ENCODE peak calls at places on chromosome 14, in seven cellular contexts. One of them, this sample, is unnamed.

GRCh38 chr14:67773844-67774377 is 42.5 kb downstream of the ZFYVE26 start:
- DNase-seq in foreskin fibroblast: no peak
- DNase-seq in GM06990: no peak
- DNase-seq in fibroblast of pulmonary artery: no peak
- DNase-seq in neural progenitor cell: no peak
- DNase-seq in OCI-LY7: no peak
- DNase-seq in mucosa of descending colon: no peak
- DNase-seq in this sample: no peak

GRCh38 chr14:104119700-104120251 is 18.6 kb upstream of the KIF26A start:
- DNase-seq in foreskin fibroblast: no peak
- DNase-seq in GM06990: no peak
- DNase-seq in fibroblast of pulmonary artery: no peak
- DNase-seq in neural progenitor cell: no peak
- DNase-seq in OCI-LY7: no peak
- DNase-seq in mucosa of descending colon: no peak
- DNase-seq in this sample: no peak

GRCh38 chr14:34966413-34966812 is 16.4 kb upstream of the SRP54 start:
- DNase-seq in foreskin fibroblast: no peak
- DNase-seq in GM06990: no peak
- DNase-seq in fibroblast of pulmonary artery: no peak
- DNase-seq in neural progenitor cell: no peak
- DNase-seq in OCI-LY7: no peak
- DNase-seq in mucosa of descending colon: no peak
- DNase-seq in this sample: no peak

GRCh38 chr14:33941727-33942126 is 9.1 kb downstream of the EGLN3 start:
- DNase-seq in foreskin fibroblast: no peak
- DNase-seq in GM06990: no peak
- DNase-seq in fibroblast of pulmonary artery: no peak
- DNase-seq in neural progenitor cell: no peak
- DNase-seq in OCI-LY7: no peak
- DNase-seq in mucosa of descending colon: no peak
- DNase-seq in this sample: no peak

GRCh38 chr14:100291305-100292075 is 14.8 kb downstream of the SLC25A29 start:
- DNase-seq in foreskin fibroblast: no peak
- DNase-seq in GM06990: no peak
- DNase-seq in fibroblast of pulmonary artery: no peak
- DNase-seq in neural progenitor cell: no peak
- DNase-seq in OCI-LY7: no peak
- DNase-seq in mucosa of descending colon: no peak
- DNase-seq in this sample: no peak

GRCh38 chr14:31307618-31308017 is 100.0 kb upstream of the HECTD1 start:
- DNase-seq in foreskin fibroblast: no peak
- DNase-seq in GM06990: no peak
- DNase-seq in fibroblast of pulmonary artery: no peak
- DNase-seq in neural progenitor cell: no peak
- DNase-seq in OCI-LY7: no peak
- DNase-seq in mucosa of descending colon: no peak
- DNase-seq in this sample: no peak

GRCh38 chr14:94043111-94043755 is 17.1 kb downstream of the OTUB2 start:
- DNase-seq in foreskin fibroblast: peak
- DNase-seq in GM06990: no peak
- DNase-seq in fibroblast of pulmonary artery: peak
- DNase-seq in neural progenitor cell: no peak
- DNase-seq in OCI-LY7: no peak
- DNase-seq in mucosa of descending colon: no peak
- DNase-seq in this sample: no peak

GRCh38 chr14:74240794-74241610 is 1.8 kb downstream of the VSX2 start:
- DNase-seq in foreskin fibroblast: peak
- DNase-seq in GM06990: no peak
- DNase-seq in fibroblast of pulmonary artery: no peak
- DNase-seq in neural progenitor cell: peak
- DNase-seq in OCI-LY7: no peak
- DNase-seq in mucosa of descending colon: no peak
- DNase-seq in this sample: no peak

GRCh38 chr14:58805057-58805456 is 167.3 kb downstream of the DACT1 start:
- DNase-seq in foreskin fibroblast: peak
- DNase-seq in GM06990: no peak
- DNase-seq in fibroblast of pulmonary artery: peak
- DNase-seq in neural progenitor cell: no peak
- DNase-seq in OCI-LY7: no peak
- DNase-seq in mucosa of descending colon: no peak
- DNase-seq in this sample: no peak

GRCh38 chr14:61642246-61642982 is 52.9 kb upstream of the HIF1A start:
- DNase-seq in foreskin fibroblast: peak
- DNase-seq in GM06990: no peak
- DNase-seq in fibroblast of pulmonary artery: peak
- DNase-seq in neural progenitor cell: no peak
- DNase-seq in OCI-LY7: peak
- DNase-seq in mucosa of descending colon: peak
- DNase-seq in this sample: no peak

GRCh38 chr14:95352481-95352880 is 32.8 kb upstream of the CLMN start:
- DNase-seq in foreskin fibroblast: no peak
- DNase-seq in GM06990: no peak
- DNase-seq in fibroblast of pulmonary artery: no peak
- DNase-seq in neural progenitor cell: no peak
- DNase-seq in OCI-LY7: no peak
- DNase-seq in mucosa of descending colon: no peak
- DNase-seq in this sample: no peak

GRCh38 chr14:68506021-68506644 is 286.7 kb downstream of the ZFP36L1 start:
- DNase-seq in foreskin fibroblast: peak
- DNase-seq in GM06990: no peak
- DNase-seq in fibroblast of pulmonary artery: peak
- DNase-seq in neural progenitor cell: peak
- DNase-seq in OCI-LY7: peak
- DNase-seq in mucosa of descending colon: no peak
- DNase-seq in this sample: no peak

GRCh38 chr14:93133476-93133875 is 17.8 kb upstream of the ITPK1 start:
- DNase-seq in foreskin fibroblast: peak
- DNase-seq in GM06990: no peak
- DNase-seq in fibroblast of pulmonary artery: peak
- DNase-seq in neural progenitor cell: no peak
- DNase-seq in OCI-LY7: no peak
- DNase-seq in mucosa of descending colon: no peak
- DNase-seq in this sample: no peak

GRCh38 chr14:60161176-60162107 is 3.8 kb downstream of the DHRS7 start:
- DNase-seq in foreskin fibroblast: peak
- DNase-seq in GM06990: no peak
- DNase-seq in fibroblast of pulmonary artery: peak
- DNase-seq in neural progenitor cell: no peak
- DNase-seq in OCI-LY7: peak
- DNase-seq in mucosa of descending colon: no peak
- DNase-seq in this sample: no peak

GRCh38 chr14:23307687-23308644 is 1.3 kb downstream of the BCL2L2 start:
- DNase-seq in foreskin fibroblast: peak
- DNase-seq in GM06990: no peak
- DNase-seq in fibroblast of pulmonary artery: peak
- DNase-seq in neural progenitor cell: no peak
- DNase-seq in OCI-LY7: no peak
- DNase-seq in mucosa of descending colon: no peak
- DNase-seq in this sample: no peak

GRCh38 chr14:104345316-104346111 is 207.1 kb downstream of the KIF26A start:
- DNase-seq in foreskin fibroblast: no peak
- DNase-seq in GM06990: no peak
- DNase-seq in fibroblast of pulmonary artery: no peak
- DNase-seq in neural progenitor cell: no peak
- DNase-seq in OCI-LY7: no peak
- DNase-seq in mucosa of descending colon: no peak
- DNase-seq in this sample: no peak

GRCh38 chr14:25406818-25407217 is 356.9 kb upstream of the STXBP6 start:
- DNase-seq in foreskin fibroblast: peak
- DNase-seq in GM06990: no peak
- DNase-seq in fibroblast of pulmonary artery: peak
- DNase-seq in neural progenitor cell: peak
- DNase-seq in OCI-LY7: peak
- DNase-seq in mucosa of descending colon: peak
- DNase-seq in this sample: no peak

GRCh38 chr14:77681196-77682157 is 26.3 kb downstream of the ALKBH1 start:
- DNase-seq in foreskin fibroblast: peak
- DNase-seq in GM06990: no peak
- DNase-seq in fibroblast of pulmonary artery: peak
- DNase-seq in neural progenitor cell: no peak
- DNase-seq in OCI-LY7: no peak
- DNase-seq in mucosa of descending colon: peak
- DNase-seq in this sample: no peak

GRCh38 chr14:30655124-30655523 is 33.0 kb downstream of the SCFD1 start:
- DNase-seq in foreskin fibroblast: peak
- DNase-seq in GM06990: no peak
- DNase-seq in fibroblast of pulmonary artery: no peak
- DNase-seq in neural progenitor cell: no peak
- DNase-seq in OCI-LY7: no peak
- DNase-seq in mucosa of descending colon: no peak
- DNase-seq in this sample: no peak

GRCh38 chr14:74580275-74580672 is 31.8 kb downstream of the LTBP2 start:
- DNase-seq in foreskin fibroblast: no peak
- DNase-seq in GM06990: no peak
- DNase-seq in fibroblast of pulmonary artery: no peak
- DNase-seq in neural progenitor cell: no peak
- DNase-seq in OCI-LY7: no peak
- DNase-seq in mucosa of descending colon: no peak
- DNase-seq in this sample: no peak

GRCh38 chr14:82345149-82345548 is 811.5 kb upstream of the SEL1L start:
- DNase-seq in foreskin fibroblast: no peak
- DNase-seq in GM06990: no peak
- DNase-seq in fibroblast of pulmonary artery: no peak
- DNase-seq in neural progenitor cell: no peak
- DNase-seq in OCI-LY7: no peak
- DNase-seq in mucosa of descending colon: no peak
- DNase-seq in this sample: no peak

GRCh38 chr14:105364100-105364708 is 34.1 kb upstream of the TEX22 start:
- DNase-seq in foreskin fibroblast: peak
- DNase-seq in GM06990: no peak
- DNase-seq in fibroblast of pulmonary artery: peak
- DNase-seq in neural progenitor cell: no peak
- DNase-seq in OCI-LY7: no peak
- DNase-seq in mucosa of descending colon: peak
- DNase-seq in this sample: peak
- H3K4me3 ChIP-seq in foreskin fibroblast: peak
- H3K4me3 ChIP-seq in GM06990: no peak
- H3K4me3 ChIP-seq in fibroblast of pulmonary artery: no peak
- H3K4me3 ChIP-seq in neural progenitor cell: no peak
- H3K4me3 ChIP-seq in OCI-LY7: no peak
- H3K4me3 ChIP-seq in mucosa of descending colon: no peak
- H3K4me3 ChIP-seq in this sample: peak

DNA sequence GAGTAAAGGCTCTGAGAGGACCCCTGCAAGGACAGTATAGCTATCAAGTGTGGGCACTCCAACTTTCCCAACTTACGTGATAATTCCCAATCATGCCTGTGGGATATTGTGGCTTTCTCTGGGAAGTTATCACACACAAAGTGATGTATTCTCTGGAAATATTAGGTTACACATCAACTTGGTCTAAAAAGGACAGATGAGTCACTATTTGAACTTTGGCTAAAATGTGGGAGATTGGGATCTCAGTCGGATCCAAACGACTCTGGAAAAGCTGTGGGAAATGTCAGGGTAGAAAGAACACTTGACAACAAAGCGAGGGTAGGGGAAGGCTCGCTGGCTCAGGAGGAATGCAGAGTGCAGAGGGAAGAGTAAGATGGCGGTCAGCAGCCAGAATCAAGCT is 1048.9 kb downstream of the BCL11B start:
- DNase-seq in foreskin fibroblast: no peak
- DNase-seq in GM06990: no peak
- DNase-seq in fibroblast of pulmonary artery: no peak
- DNase-seq in neural progenitor cell: no peak
- DNase-seq in OCI-LY7: no peak
- DNase-seq in mucosa of descending colon: no peak
- DNase-seq in this sample: no peak
- H3K4me3 ChIP-seq in foreskin fibroblast: no peak
- H3K4me3 ChIP-seq in GM06990: no peak
- H3K4me3 ChIP-seq in fibroblast of pulmonary artery: no peak
- H3K4me3 ChIP-seq in neural progenitor cell: no peak
- H3K4me3 ChIP-seq in OCI-LY7: no peak
- H3K4me3 ChIP-seq in mucosa of descending colon: no peak
- H3K4me3 ChIP-seq in this sample: no peak

DNA sequence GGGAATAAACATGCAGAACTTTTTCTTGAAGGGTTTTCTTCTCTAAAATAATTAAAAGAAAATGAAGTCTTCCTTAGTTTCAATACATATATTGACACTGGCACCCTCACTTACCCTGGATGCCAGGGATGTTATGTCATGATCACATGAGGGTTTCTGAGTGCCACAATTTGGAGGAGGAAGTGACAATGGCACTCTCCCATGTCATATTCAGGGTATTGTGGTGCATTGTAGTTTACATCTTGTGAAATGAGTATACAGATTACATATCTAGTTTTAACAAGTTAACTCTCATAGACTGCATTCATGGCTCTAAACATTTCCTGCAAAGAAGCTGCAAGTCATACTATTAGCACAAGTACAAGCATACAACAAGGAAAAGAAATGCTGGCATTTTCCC is 37.7 kb downstream of the CCDC177 start:
- DNase-seq in foreskin fibroblast: no peak
- DNase-seq in GM06990: no peak
- DNase-seq in fibroblast of pulmonary artery: no peak
- DNase-seq in neural progenitor cell: no peak
- DNase-seq in OCI-LY7: no peak
- DNase-seq in mucosa of descending colon: no peak
- DNase-seq in this sample: no peak
- H3K4me3 ChIP-seq in foreskin fibroblast: no peak
- H3K4me3 ChIP-seq in GM06990: no peak
- H3K4me3 ChIP-seq in fibroblast of pulmonary artery: no peak
- H3K4me3 ChIP-seq in neural progenitor cell: no peak
- H3K4me3 ChIP-seq in OCI-LY7: no peak
- H3K4me3 ChIP-seq in mucosa of descending colon: no peak
- H3K4me3 ChIP-seq in this sample: no peak

GRCh38 chr14:37586783-37587428 is 8.1 kb downstream of the FOXA1 start:
- DNase-seq in foreskin fibroblast: no peak
- DNase-seq in GM06990: no peak
- DNase-seq in fibroblast of pulmonary artery: no peak
- DNase-seq in neural progenitor cell: no peak
- DNase-seq in OCI-LY7: no peak
- DNase-seq in mucosa of descending colon: no peak
- DNase-seq in this sample: no peak

GRCh38 chr14:37587881-37588666 is 7.0 kb downstream of the FOXA1 start:
- DNase-seq in foreskin fibroblast: no peak
- DNase-seq in GM06990: no peak
- DNase-seq in fibroblast of pulmonary artery: no peak
- DNase-seq in neural progenitor cell: peak
- DNase-seq in OCI-LY7: no peak
- DNase-seq in mucosa of descending colon: peak
- DNase-seq in this sample: no peak

GRCh38 chr14:37585971-37586759 is 8.9 kb downstream of the FOXA1 start:
- DNase-seq in foreskin fibroblast: no peak
- DNase-seq in GM06990: no peak
- DNase-seq in fibroblast of pulmonary artery: no peak
- DNase-seq in neural progenitor cell: peak
- DNase-seq in OCI-LY7: no peak
- DNase-seq in mucosa of descending colon: peak
- DNase-seq in this sample: no peak

GRCh38 chr14:37588667-37588955 is 6.4 kb downstream of the FOXA1 start:
- DNase-seq in foreskin fibroblast: no peak
- DNase-seq in GM06990: no peak
- DNase-seq in fibroblast of pulmonary artery: no peak
- DNase-seq in neural progenitor cell: no peak
- DNase-seq in OCI-LY7: no peak
- DNase-seq in mucosa of descending colon: peak
- DNase-seq in this sample: no peak

DNA sequence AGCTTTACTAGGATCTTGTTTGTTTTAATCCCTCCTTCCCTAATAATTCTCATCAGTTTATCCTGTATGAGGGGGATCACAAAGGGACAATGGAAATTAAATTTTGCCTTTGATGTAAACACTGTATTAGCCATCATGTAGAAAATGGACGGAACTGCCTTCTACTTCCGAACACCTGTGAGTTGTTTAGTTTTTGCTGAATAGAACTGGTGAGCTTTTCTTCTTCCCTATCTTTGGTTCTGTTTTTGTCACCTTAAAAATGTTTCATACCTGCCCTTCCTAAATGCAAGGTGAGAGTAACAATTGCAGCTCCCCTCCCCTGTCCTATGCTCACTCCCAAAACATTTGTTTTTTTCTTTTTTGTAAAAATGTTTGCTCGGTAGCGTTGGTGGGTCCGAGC is 7.6 kb downstream of the FOXA1 start:
- DNase-seq in foreskin fibroblast: no peak
- DNase-seq in GM06990: no peak
- DNase-seq in fibroblast of pulmonary artery: no peak
- DNase-seq in neural progenitor cell: no peak
- DNase-seq in OCI-LY7: no peak
- DNase-seq in mucosa of descending colon: no peak
- DNase-seq in this sample: no peak
- H3K4me3 ChIP-seq in foreskin fibroblast: no peak
- H3K4me3 ChIP-seq in GM06990: no peak
- H3K4me3 ChIP-seq in fibroblast of pulmonary artery: no peak
- H3K4me3 ChIP-seq in neural progenitor cell: peak
- H3K4me3 ChIP-seq in OCI-LY7: no peak
- H3K4me3 ChIP-seq in mucosa of descending colon: no peak
- H3K4me3 ChIP-seq in this sample: no peak